ENCODE peak calls at places on chromosomes 2 and 18, in five cellular contexts. V is BJ; I is Peyer's patch; N is CD8-positive, alpha-beta T cell; Z is dorsolateral prefrontal cortex. S is an unnamed sample.

GRCh38 chr18:70279470-70279869 is 9.4 kb upstream of the SOCS6 start:
- DNase-seq in V (no peak), I (no peak), N (no peak), Z (no peak), S (no peak)

GRCh38 chr2:236254021-236254420 is 10.2 kb downstream of the ASB18 start:
- DNase-seq in V (no peak), I (no peak), N (no peak), Z (no peak), S (no peak)

GRCh38 chr18:63505566-63506335 is 29.0 kb downstream of the SERPINB5 start:
- DNase-seq in V (no peak), I (no peak), N (no peak), Z (no peak), S (no peak)

GRCh38 chr2:45583989-45584388 is 27.1 kb downstream of the SRBD1 start:
- DNase-seq in V (no peak), I (no peak), N (no peak), Z (no peak), S (no peak)

GRCh38 chr2:144466637-144467036 is 53.3 kb downstream of the ZEB2 start:
- DNase-seq in V (no peak), I (no peak), N (no peak), Z (peak; percentile 78), S (no peak)

GRCh38 chr2:9262671-9263171 is 56.1 kb downstream of the ASAP2 start:
- DNase-seq in V (no peak), I (no peak), N (no peak), Z (no peak), S (no peak)

GRCh38 chr18:26119246-26119645 is 14.4 kb upstream of the PSMA8 start:
- DNase-seq in V (no peak), I (no peak), N (no peak), Z (no peak), S (no peak)

GRCh38 chr2:8259106-8259840 is 422.6 kb upstream of the ID2 start:
- DNase-seq in V (no peak), I (no peak), N (no peak), Z (no peak), S (no peak)

GRCh38 chr18:46916551-46917107 is 678 bp downstream of the PIAS2 start:
- DNase-seq in V (no peak), I (peak; percentile 36), N (no peak), Z (no peak), S (no peak)

GRCh38 chr18:23631312-23631711 is 31.4 kb downstream of the ANKRD29 start:
- DNase-seq in V (no peak), I (no peak), N (no peak), Z (no peak), S (no peak)

GRCh38 chr18:23631746-23632145 is 31.0 kb downstream of the ANKRD29 start:
- DNase-seq in V (no peak), I (no peak), N (no peak), Z (no peak), S (no peak)

GRCh38 chr18:23634692-23635091 is 28.0 kb downstream of the ANKRD29 start:
- DNase-seq in V (no peak), I (no peak), N (no peak), Z (no peak), S (no peak)

GRCh38 chr18:23635283-23636040 is 27.2 kb downstream of the ANKRD29 start:
- DNase-seq in V (no peak), I (no peak), N (no peak), Z (no peak), S (no peak)

DNA sequence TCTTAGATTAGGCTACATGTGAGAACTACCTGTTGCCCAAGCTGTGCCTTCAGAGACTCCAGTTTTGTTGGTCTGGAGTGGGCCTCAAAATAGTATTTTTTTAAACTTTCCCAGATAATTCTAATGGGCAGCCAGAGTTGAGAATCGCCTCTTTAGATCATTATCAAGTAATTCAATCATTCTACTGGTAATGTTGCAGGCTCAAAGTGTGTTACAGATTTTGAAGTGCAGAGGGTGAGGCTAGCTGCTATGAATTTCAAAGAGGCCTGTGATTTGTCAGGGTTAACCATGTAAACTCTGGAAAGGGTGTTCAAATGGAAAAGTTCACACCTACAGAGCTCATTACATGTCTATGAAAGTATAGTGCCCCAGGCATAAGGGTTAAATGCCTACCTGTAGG is 30.1 kb downstream of the ANKRD29 start:
- DNase-seq in V (no peak), I (no peak), N (no peak), Z (no peak), S (no peak)
- H3K27me3 ChIP-seq in V (no peaks in the 10 kb centered on the region), I (no peaks in the 10 kb centered on the region), N (no peaks in the 10 kb centered on the region), Z (no peaks in the 10 kb centered on the region), S (no peaks in the 10 kb centered on the region)

DNA sequence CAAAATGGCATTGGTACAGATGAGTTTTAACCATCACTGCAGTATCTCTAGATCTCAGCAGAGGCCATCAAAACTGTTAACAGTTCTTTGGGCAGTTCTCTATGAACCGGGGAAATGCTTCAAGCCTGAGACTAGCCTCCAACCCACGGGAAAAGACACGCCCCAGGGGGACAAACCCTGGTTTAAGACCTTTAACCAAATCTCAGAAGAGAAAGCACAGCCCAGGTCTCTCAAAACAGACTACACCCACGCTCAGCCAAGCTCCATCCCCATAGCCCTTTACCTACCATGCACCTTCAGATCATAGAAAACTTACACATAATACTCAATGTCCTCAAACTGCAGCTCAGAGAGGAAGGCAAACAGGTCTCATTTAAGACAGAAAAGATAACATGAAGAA is 78.3 kb downstream of the TMEM163 start:
- DNase-seq in V (no peak), I (no peak), N (no peak), Z (no peak), S (no peak)
- TF ChIP-seq CTCF in V (no peak), I (no peak), N (no peak), Z (no peak), S (no peak)

GRCh38 chr2:174332607-174333001 is 2.1 kb upstream of the SP9 start:
- DNase-seq in V (no peak), I (no peak), N (no peak), Z (no peak), S (no peak)
- H3K27me3 ChIP-seq in V (peaks cover 70% of the 10 kb centered on the region), I (no peaks in the 10 kb centered on the region), N (peaks cover 87% of the 10 kb centered on the region), Z (peaks cover 100% of the 10 kb centered on the region), S (peaks cover 81% of the 10 kb centered on the region)

GRCh38 chr2:180057706-180058412 is 50.8 kb upstream of the CWC22 start:
- DNase-seq in V (no peak), I (no peak), N (no peak), Z (no peak), S (no peak)

GRCh38 chr2:180062178-180062577 is 55.1 kb upstream of the CWC22 start:
- DNase-seq in V (no peak), I (no peak), N (no peak), Z (no peak), S (no peak)

GRCh38 chr2:180058993-180059392 is 51.9 kb upstream of the CWC22 start:
- DNase-seq in V (no peak), I (no peak), N (no peak), Z (no peak), S (no peak)

GRCh38 chr2:180061085-180061484 is 54.0 kb upstream of the CWC22 start:
- DNase-seq in V (no peak), I (no peak), N (no peak), Z (no peak), S (no peak)

GRCh38 chr2:180063494-180063893 is 56.4 kb upstream of the CWC22 start:
- DNase-seq in V (no peak), I (no peak), N (no peak), Z (no peak), S (no peak)
- TF ChIP-seq CTCF in V (peak; percentile 20), I (no peak), N (no peak), Z (no peak), S (no peak)

GRCh38 chr2:776517-776916 is 99.3 kb upstream of the TMEM18 start:
- DNase-seq in V (no peak), I (no peak), N (no peak), Z (no peak), S (no peak)

GRCh38 chr2:777051-777450 is 99.8 kb upstream of the TMEM18 start:
- DNase-seq in V (no peak), I (no peak), N (no peak), Z (no peak), S (no peak)

GRCh38 chr2:778680-779350 is 101.6 kb upstream of the TMEM18 start:
- DNase-seq in V (no peak), I (no peak), N (no peak), Z (no peak), S (no peak)

GRCh38 chr2:776038-776437 is 98.8 kb upstream of the TMEM18 start:
- DNase-seq in V (no peak), I (no peak), N (no peak), Z (no peak), S (no peak)

DNA sequence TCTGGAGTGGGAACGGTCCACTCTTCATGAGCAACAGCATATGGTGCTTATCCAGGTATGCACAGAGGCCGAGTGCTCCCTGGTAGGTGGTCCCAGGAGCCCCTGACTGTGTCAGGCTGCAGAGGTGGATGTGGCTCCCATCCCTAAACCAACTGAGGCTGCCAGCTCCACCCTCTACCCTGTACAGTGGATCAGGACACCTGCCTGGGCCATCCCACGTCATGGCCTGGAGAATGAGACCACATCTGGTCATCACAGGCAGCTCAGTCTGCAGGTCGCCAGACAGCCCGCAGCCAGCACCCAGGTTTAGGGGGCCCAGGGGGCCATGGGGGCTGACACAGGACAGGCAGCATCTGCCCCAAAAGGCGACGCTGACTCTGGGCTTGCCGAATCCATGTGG is 100.3 kb upstream of the TMEM18 start:
- DNase-seq in V (no peak), I (no peak), N (no peak), Z (no peak), S (no peak)
- H3K27me3 ChIP-seq in V (no peaks in the 10 kb centered on the region), I (no peaks in the 10 kb centered on the region), N (no peaks in the 10 kb centered on the region), Z (no peaks in the 10 kb centered on the region), S (no peaks in the 10 kb centered on the region)

DNA sequence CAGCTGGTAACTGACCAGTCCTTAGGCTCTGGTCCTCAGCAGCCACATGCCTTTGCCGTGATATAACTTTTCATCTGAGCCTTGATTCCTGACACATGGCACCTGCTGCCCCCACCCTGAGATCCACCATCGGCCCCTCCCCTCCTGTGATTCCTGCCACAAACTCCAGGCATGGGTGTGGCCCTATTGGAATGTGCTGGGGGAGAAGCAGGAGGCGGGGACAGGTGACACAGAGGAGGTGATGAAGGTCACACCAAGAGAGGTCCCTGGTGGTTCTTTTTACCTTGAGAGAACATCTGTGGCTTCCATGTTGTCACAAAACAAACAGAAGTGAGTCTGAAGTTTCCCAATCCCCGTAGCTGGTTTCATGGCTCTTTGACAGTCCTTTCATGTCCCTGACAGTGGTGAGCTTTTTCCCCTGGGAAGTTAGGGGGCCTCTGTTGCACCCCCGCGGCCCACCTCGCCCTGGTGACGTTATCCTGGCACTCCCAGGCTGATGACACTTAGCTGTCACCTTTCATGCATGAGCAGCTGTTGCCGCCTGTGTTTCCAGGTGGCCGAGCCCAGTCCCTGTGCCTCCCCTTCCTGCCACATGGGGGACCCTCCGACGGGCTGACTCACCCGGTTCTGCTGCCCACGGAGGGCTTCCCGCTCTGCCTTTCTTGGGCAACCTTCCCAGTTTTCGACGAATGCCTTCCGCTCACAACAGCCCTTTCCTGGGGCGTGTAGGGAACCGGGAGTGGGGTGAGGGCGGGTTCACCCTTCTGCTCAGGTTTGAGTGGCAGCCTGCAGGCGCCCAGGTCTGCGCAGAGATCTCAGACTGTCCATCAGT is 66.3 kb upstream of the GLI2 start:
- DNase-seq in V (no peak), I (no peak), N (no peak), Z (no peak), S (no peak)
- TF ChIP-seq CTCF in V (peak; percentile 34), I (no peak), N (no peak), Z (no peak), S (no peak)

GRCh38 chr2:206462240-206462854 is 19.0 kb downstream of the ADAM23 start:
- DNase-seq in V (no peak), I (no peak), N (no peak), Z (no peak), S (no peak)
- H3K27me3 ChIP-seq in V (no peaks in the 10 kb centered on the region), I (no peaks in the 10 kb centered on the region), N (no peaks in the 10 kb centered on the region), Z (no peaks in the 10 kb centered on the region), S (no peaks in the 10 kb centered on the region)

GRCh38 chr2:104650405-104650996 is 203.4 kb upstream of the POU3F3 start:
- DNase-seq in V (no peak), I (no peak), N (no peak), Z (no peak), S (no peak)
- TF ChIP-seq CTCF in V (no peak), I (no peak), N (peak; percentile 17), Z (no peak), S (no peak)

S was measured in pancreas.